ENCODE peak calls at places on chromosomes 1 and 21, in ten cellular contexts. One of them, this sample, is unnamed.
A peak's percentile ranks its signal among the peaks of the same experiment; 100 is the strongest.

GRCh38 chr1:29854700-29855276 is 618.5 kb downstream of the PTPRU start:
- DNase-seq in SK-N-SH: no peak
- DNase-seq in mammary epithelial cell: no peak
- DNase-seq in neuronal stem cell: no peak
- DNase-seq in neural progenitor cell: no peak
- DNase-seq in mesendoderm: no peak
- DNase-seq in endodermal cell: no peak
- DNase-seq in astrocyte: no peak
- DNase-seq in fibroblast of lung: no peak
- DNase-seq in kidney: no peak
- DNase-seq in this sample: no peak

GRCh38 chr1:182955596-182956588 is 2.9 kb upstream of the SHCBP1L start:
- DNase-seq in SK-N-SH: no peak
- DNase-seq in mammary epithelial cell: peak; percentile 85
- DNase-seq in neuronal stem cell: no peak
- DNase-seq in neural progenitor cell: no peak
- DNase-seq in mesendoderm: no peak
- DNase-seq in endodermal cell: no peak
- DNase-seq in astrocyte: peak; percentile 93
- DNase-seq in fibroblast of lung: peak; percentile 96
- DNase-seq in kidney: peak; percentile 32
- DNase-seq in this sample: no peak

GRCh38 chr1:170067253-170067819 is 7.2 kb downstream of the KIFAP3 start:
- DNase-seq in SK-N-SH: no peak
- DNase-seq in mammary epithelial cell: no peak
- DNase-seq in neuronal stem cell: no peak
- DNase-seq in neural progenitor cell: no peak
- DNase-seq in mesendoderm: no peak
- DNase-seq in endodermal cell: no peak
- DNase-seq in astrocyte: no peak
- DNase-seq in fibroblast of lung: peak; percentile 1
- DNase-seq in kidney: no peak
- DNase-seq in this sample: no peak

GRCh38 chr21:14488805-14489204 is 57.3 kb downstream of the SAMSN1 start:
- DNase-seq in SK-N-SH: no peak
- DNase-seq in mammary epithelial cell: no peak
- DNase-seq in neuronal stem cell: no peak
- DNase-seq in neural progenitor cell: no peak
- DNase-seq in mesendoderm: no peak
- DNase-seq in endodermal cell: no peak
- DNase-seq in astrocyte: no peak
- DNase-seq in fibroblast of lung: no peak
- DNase-seq in kidney: no peak
- DNase-seq in this sample: no peak

GRCh38 chr1:40042337-40042736 is 1.8 kb downstream of the CAP1 start:
- DNase-seq in SK-N-SH: no peak
- DNase-seq in mammary epithelial cell: peak; percentile 38
- DNase-seq in neuronal stem cell: no peak
- DNase-seq in neural progenitor cell: no peak
- DNase-seq in mesendoderm: no peak
- DNase-seq in endodermal cell: no peak
- DNase-seq in astrocyte: peak; percentile 63
- DNase-seq in fibroblast of lung: peak; percentile 72
- DNase-seq in kidney: no peak
- DNase-seq in this sample: no peak

GRCh38 chr1:227999056-227999930 is 7.5 kb upstream of the WNT3A start:
- DNase-seq in SK-N-SH: peak; percentile 83
- DNase-seq in mammary epithelial cell: peak; percentile 68
- DNase-seq in neuronal stem cell: peak; percentile 61
- DNase-seq in neural progenitor cell: peak; percentile 87
- DNase-seq in mesendoderm: peak; percentile 89
- DNase-seq in endodermal cell: peak; percentile 96
- DNase-seq in astrocyte: peak; percentile 34
- DNase-seq in fibroblast of lung: peak; percentile 58
- DNase-seq in kidney: no peak
- DNase-seq in this sample: peak; percentile 86

GRCh38 chr1:65265296-65266271 is 43.8 kb upstream of the DNAJC6 start:
- DNase-seq in SK-N-SH: peak; percentile 89
- DNase-seq in mammary epithelial cell: peak; percentile 46
- DNase-seq in neuronal stem cell: no peak
- DNase-seq in neural progenitor cell: peak; percentile 89
- DNase-seq in mesendoderm: peak; percentile 86
- DNase-seq in endodermal cell: peak; percentile 89
- DNase-seq in astrocyte: peak; percentile 12
- DNase-seq in fibroblast of lung: peak; percentile 32
- DNase-seq in kidney: peak; percentile 75
- DNase-seq in this sample: peak; percentile 16

GRCh38 chr1:6686294-6686693 is 15.3 kb downstream of the DNAJC11 start:
- DNase-seq in SK-N-SH: no peak
- DNase-seq in mammary epithelial cell: no peak
- DNase-seq in neuronal stem cell: no peak
- DNase-seq in neural progenitor cell: no peak
- DNase-seq in mesendoderm: peak; percentile 11
- DNase-seq in endodermal cell: no peak
- DNase-seq in astrocyte: peak; percentile 18
- DNase-seq in fibroblast of lung: peak; percentile 36
- DNase-seq in kidney: no peak
- DNase-seq in this sample: no peak

DNA sequence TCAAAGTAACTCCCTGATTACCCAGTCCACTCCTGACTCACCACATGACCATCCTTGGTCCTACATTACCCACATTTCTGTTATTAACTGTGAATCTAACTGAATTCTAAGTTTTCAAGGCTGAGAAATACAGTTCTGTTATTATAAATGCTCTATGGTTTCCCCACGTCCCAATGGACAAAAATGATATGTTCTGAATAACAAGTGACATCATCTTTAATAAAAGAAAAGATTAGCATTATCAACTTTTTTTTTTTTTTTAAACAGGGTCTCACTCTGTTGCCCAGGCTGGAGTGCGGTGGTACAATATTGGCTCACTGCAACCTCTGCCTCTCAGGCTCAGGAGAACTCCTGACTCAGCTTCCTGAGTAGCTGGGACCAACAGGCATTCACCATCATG is 59.6 kb downstream of the ZSWIM5 start:
- DNase-seq in SK-N-SH: no peak
- DNase-seq in mammary epithelial cell: no peak
- DNase-seq in neuronal stem cell: no peak
- DNase-seq in neural progenitor cell: no peak
- DNase-seq in mesendoderm: no peak
- DNase-seq in endodermal cell: no peak
- DNase-seq in astrocyte: no peak
- DNase-seq in fibroblast of lung: no peak
- DNase-seq in kidney: no peak
- DNase-seq in this sample: no peak
- H3K4me1 ChIP-seq in SK-N-SH: no peaks in the 10 kb centered on the region
- H3K4me1 ChIP-seq in mammary epithelial cell: no peaks in the 10 kb centered on the region
- H3K4me1 ChIP-seq in neuronal stem cell: no peaks in the 10 kb centered on the region
- H3K4me1 ChIP-seq in neural progenitor cell: no peaks in the 10 kb centered on the region
- H3K4me1 ChIP-seq in mesendoderm: no peaks in the 10 kb centered on the region
- H3K4me1 ChIP-seq in endodermal cell: peaks cover 2% of the 10 kb centered on the region
- H3K4me1 ChIP-seq in astrocyte: no peaks in the 10 kb centered on the region
- H3K4me1 ChIP-seq in fibroblast of lung: no peaks in the 10 kb centered on the region
- H3K4me1 ChIP-seq in kidney: no peaks in the 10 kb centered on the region
- H3K4me1 ChIP-seq in this sample: no peaks in the 10 kb centered on the region

GRCh38 chr1:172141351-172142000 is 279.0 kb upstream of the C1orf105 start:
- DNase-seq in SK-N-SH: no peak
- DNase-seq in mammary epithelial cell: no peak
- DNase-seq in neuronal stem cell: no peak
- DNase-seq in neural progenitor cell: no peak
- DNase-seq in mesendoderm: no peak
- DNase-seq in endodermal cell: no peak
- DNase-seq in astrocyte: no peak
- DNase-seq in fibroblast of lung: no peak
- DNase-seq in kidney: no peak
- DNase-seq in this sample: no peak
- H3K9ac ChIP-seq in SK-N-SH: peak overlapping the region; percentile 85
- H3K9ac ChIP-seq in mammary epithelial cell: no peak overlapping the region
- H3K9ac ChIP-seq in neuronal stem cell: no peak overlapping the region
- H3K9ac ChIP-seq in neural progenitor cell: no peak overlapping the region
- H3K9ac ChIP-seq in mesendoderm: no peak overlapping the region
- H3K9ac ChIP-seq in endodermal cell: no peak overlapping the region
- H3K9ac ChIP-seq in astrocyte: peak overlapping the region; percentile 49
- H3K9ac ChIP-seq in fibroblast of lung: peak overlapping the region; percentile 45
- H3K9ac ChIP-seq in kidney: no peak overlapping the region
- H3K9ac ChIP-seq in this sample: no peak overlapping the region

GRCh38 chr1:33468559-33468958 is 3.9 kb upstream of the ZSCAN20 start:
- DNase-seq in SK-N-SH: no peak
- DNase-seq in mammary epithelial cell: no peak
- DNase-seq in neuronal stem cell: no peak
- DNase-seq in neural progenitor cell: no peak
- DNase-seq in mesendoderm: peak; percentile 17
- DNase-seq in endodermal cell: no peak
- DNase-seq in astrocyte: no peak
- DNase-seq in fibroblast of lung: peak; percentile 27
- DNase-seq in kidney: no peak
- DNase-seq in this sample: no peak
- H3K4me3 ChIP-seq in SK-N-SH: no peak overlapping the region
- H3K4me3 ChIP-seq in mammary epithelial cell: no peak overlapping the region
- H3K4me3 ChIP-seq in neuronal stem cell: no peak overlapping the region
- H3K4me3 ChIP-seq in neural progenitor cell: no peak overlapping the region
- H3K4me3 ChIP-seq in mesendoderm: no peak overlapping the region
- H3K4me3 ChIP-seq in endodermal cell: no peak overlapping the region
- H3K4me3 ChIP-seq in astrocyte: no peak overlapping the region
- H3K4me3 ChIP-seq in fibroblast of lung: no peak overlapping the region
- H3K4me3 ChIP-seq in kidney: no peak overlapping the region
- H3K4me3 ChIP-seq in this sample: no peak overlapping the region

GRCh38 chr1:201916649-201917249 is 28.1 kb downstream of the SHISA4 start:
- DNase-seq in SK-N-SH: peak; percentile 84
- DNase-seq in mammary epithelial cell: peak; percentile 61
- DNase-seq in neuronal stem cell: no peak
- DNase-seq in neural progenitor cell: no peak
- DNase-seq in mesendoderm: no peak
- DNase-seq in endodermal cell: no peak
- DNase-seq in astrocyte: peak; percentile 76
- DNase-seq in fibroblast of lung: peak; percentile 85
- DNase-seq in kidney: peak; percentile 95
- DNase-seq in this sample: peak; percentile 30
- H3K4me1 ChIP-seq in SK-N-SH: peaks cover 18% of the 10 kb centered on the region
- H3K4me1 ChIP-seq in mammary epithelial cell: peaks cover 16% of the 10 kb centered on the region
- H3K4me1 ChIP-seq in neuronal stem cell: peaks cover 4% of the 10 kb centered on the region
- H3K4me1 ChIP-seq in neural progenitor cell: peaks cover 6% of the 10 kb centered on the region
- H3K4me1 ChIP-seq in mesendoderm: peaks cover 3% of the 10 kb centered on the region
- H3K4me1 ChIP-seq in endodermal cell: no peaks in the 10 kb centered on the region
- H3K4me1 ChIP-seq in astrocyte: peaks cover 24% of the 10 kb centered on the region
- H3K4me1 ChIP-seq in fibroblast of lung: peaks cover 26% of the 10 kb centered on the region
- H3K4me1 ChIP-seq in kidney: peaks cover 8% of the 10 kb centered on the region
- H3K4me1 ChIP-seq in this sample: peaks cover 4% of the 10 kb centered on the region